ENCODE peak calls at places on chromosomes 11 and 22, in seven cellular contexts. One of them, this sample, is unnamed.
A peak's percentile ranks its signal among the peaks of the same experiment; 100 is the strongest.

GRCh38 chr22:27370281-27370680 is 431.3 kb downstream of the MN1 start:
- DNase-seq in HCT116: no peak
- DNase-seq in fibroblast of pulmonary artery: no peak
- DNase-seq in stomach: no peak
- DNase-seq in neural progenitor cell: no peak
- DNase-seq in GM12865: no peak
- DNase-seq in fibroblast of mammary gland: no peak
- DNase-seq in this sample: no peak

GRCh38 chr11:47464479-47464878 is 15.5 kb upstream of the RAPSN start:
- DNase-seq in fibroblast of mammary gland: peak; percentile 55
- DNase-seq in stomach: no peak
- DNase-seq in GM12865: no peak
- DNase-seq in HCT116: no peak
- DNase-seq in fibroblast of pulmonary artery: no peak
- DNase-seq in neural progenitor cell: peak; percentile 80
- DNase-seq in this sample: no peak

GRCh38 chr11:128361451-128362020 is 225.8 kb downstream of the ETS1 start:
- DNase-seq in stomach: peak; percentile 51
- DNase-seq in HCT116: no peak
- DNase-seq in fibroblast of mammary gland: peak; percentile 22
- DNase-seq in neural progenitor cell: no peak
- DNase-seq in fibroblast of pulmonary artery: no peak
- DNase-seq in GM12865: no peak
- DNase-seq in this sample: no peak

GRCh38 chr22:44204937-44205712 is 24.4 kb downstream of the PARVG start:
- DNase-seq in fibroblast of mammary gland: no peak
- DNase-seq in fibroblast of pulmonary artery: no peak
- DNase-seq in GM12865: peak; percentile 30
- DNase-seq in neural progenitor cell: no peak
- DNase-seq in stomach: no peak
- DNase-seq in HCT116: no peak
- DNase-seq in this sample: no peak

GRCh38 chr22:19291580-19292261 is at the start of gene CLTCL1:
- DNase-seq in neural progenitor cell: peak; percentile 96
- DNase-seq in HCT116: peak; percentile 38
- DNase-seq in stomach: peak; percentile 84
- DNase-seq in fibroblast of pulmonary artery: peak; percentile 82
- DNase-seq in fibroblast of mammary gland: peak; percentile 52
- DNase-seq in GM12865: peak; percentile 82
- DNase-seq in this sample: peak; percentile 99

GRCh38 chr11:65260756-65261590 is 789 bp upstream of the POLA2 start:
- DNase-seq in fibroblast of mammary gland: no peak
- DNase-seq in stomach: no peak
- DNase-seq in neural progenitor cell: no peak
- DNase-seq in fibroblast of pulmonary artery: no peak
- DNase-seq in HCT116: no peak
- DNase-seq in GM12865: no peak
- DNase-seq in this sample: no peak

GRCh38 chr22:24053481-24054226 is 42.5 kb downstream of the CABIN1 start:
- DNase-seq in fibroblast of mammary gland: peak; percentile 21
- DNase-seq in GM12865: peak; percentile 54
- DNase-seq in HCT116: no peak
- DNase-seq in stomach: no peak
- DNase-seq in fibroblast of pulmonary artery: no peak
- DNase-seq in neural progenitor cell: no peak
- DNase-seq in this sample: no peak

GRCh38 chr11:120235024-120235628 is 4.8 kb upstream of the POU2F3 start:
- DNase-seq in stomach: peak; percentile 84
- DNase-seq in fibroblast of pulmonary artery: peak; percentile 68
- DNase-seq in GM12865: peak; percentile 84
- DNase-seq in fibroblast of mammary gland: peak; percentile 49
- DNase-seq in neural progenitor cell: peak; percentile 86
- DNase-seq in HCT116: peak; percentile 64
- DNase-seq in this sample: peak; percentile 83

GRCh38 chr11:64523456-64524187 is 67.4 kb upstream of the SLC22A12 start:
- DNase-seq in neural progenitor cell: no peak
- DNase-seq in fibroblast of mammary gland: no peak
- DNase-seq in stomach: no peak
- DNase-seq in HCT116: no peak
- DNase-seq in GM12865: no peak
- DNase-seq in fibroblast of pulmonary artery: no peak
- DNase-seq in this sample: no peak

GRCh38 chr22:24400726-24401596 is 26.4 kb upstream of the ADORA2A start:
- DNase-seq in fibroblast of mammary gland: peak; percentile 57
- DNase-seq in fibroblast of pulmonary artery: no peak
- DNase-seq in stomach: no peak
- DNase-seq in GM12865: peak; percentile 50
- DNase-seq in HCT116: no peak
- DNase-seq in neural progenitor cell: no peak
- DNase-seq in this sample: peak; percentile 48

GRCh38 chr11:122671270-122671906 is 15.9 kb downstream of the UBASH3B start:
- DNase-seq in neural progenitor cell: no peak
- DNase-seq in HCT116: no peak
- DNase-seq in fibroblast of pulmonary artery: peak; percentile 23
- DNase-seq in fibroblast of mammary gland: peak; percentile 60
- DNase-seq in GM12865: no peak
- DNase-seq in stomach: no peak
- DNase-seq in this sample: no peak

GRCh38 chr11:35003658-35004057 is 87.2 kb downstream of the PDHX start:
- DNase-seq in fibroblast of mammary gland: peak; percentile 45
- DNase-seq in neural progenitor cell: no peak
- DNase-seq in stomach: no peak
- DNase-seq in GM12865: no peak
- DNase-seq in HCT116: no peak
- DNase-seq in fibroblast of pulmonary artery: no peak
- DNase-seq in this sample: no peak

GRCh38 chr11:115221461-115222069 is 282.6 kb downstream of the CADM1 start:
- DNase-seq in fibroblast of mammary gland: no peak
- DNase-seq in HCT116: no peak
- DNase-seq in neural progenitor cell: no peak
- DNase-seq in stomach: no peak
- DNase-seq in fibroblast of pulmonary artery: no peak
- DNase-seq in GM12865: peak; percentile 65
- DNase-seq in this sample: no peak

GRCh38 chr22:50542416-50542927 is 3.2 kb upstream of the KLHDC7B start:
- DNase-seq in fibroblast of pulmonary artery: no peak
- DNase-seq in HCT116: no peak
- DNase-seq in stomach: no peak
- DNase-seq in fibroblast of mammary gland: peak; percentile 64
- DNase-seq in GM12865: peak; percentile 95
- DNase-seq in neural progenitor cell: no peak
- DNase-seq in this sample: peak; percentile 81

GRCh38 chr11:1756024-1756561 is 5.7 kb upstream of the IFITM10 start:
- DNase-seq in stomach: peak; percentile 82
- DNase-seq in HCT116: no peak
- DNase-seq in fibroblast of pulmonary artery: no peak
- DNase-seq in fibroblast of mammary gland: no peak
- DNase-seq in GM12865: no peak
- DNase-seq in neural progenitor cell: no peak
- DNase-seq in this sample: no peak

GRCh38 chr22:50443202-50443601 is 31.6 kb downstream of the SBF1 start:
- DNase-seq in neural progenitor cell: no peak
- DNase-seq in GM12865: no peak
- DNase-seq in stomach: no peak
- DNase-seq in fibroblast of mammary gland: no peak
- DNase-seq in HCT116: no peak
- DNase-seq in fibroblast of pulmonary artery: no peak
- DNase-seq in this sample: no peak

GRCh38 chr11:85167038-85167437 is 460.1 kb downstream of the DLG2 start:
- DNase-seq in stomach: no peak
- DNase-seq in GM12865: no peak
- DNase-seq in neural progenitor cell: no peak
- DNase-seq in fibroblast of pulmonary artery: no peak
- DNase-seq in fibroblast of mammary gland: no peak
- DNase-seq in HCT116: no peak
- DNase-seq in this sample: no peak

GRCh38 chr11:131671320-131671719 is 300.9 kb downstream of the NTM start:
- DNase-seq in fibroblast of pulmonary artery: no peak
- DNase-seq in stomach: no peak
- DNase-seq in fibroblast of mammary gland: no peak
- DNase-seq in GM12865: no peak
- DNase-seq in HCT116: no peak
- DNase-seq in neural progenitor cell: no peak
- DNase-seq in this sample: no peak

GRCh38 chr11:92767416-92767815 is 202.0 kb upstream of the MTNR1B start:
- DNase-seq in fibroblast of mammary gland: no peak
- DNase-seq in fibroblast of pulmonary artery: no peak
- DNase-seq in neural progenitor cell: no peak
- DNase-seq in GM12865: no peak
- DNase-seq in HCT116: no peak
- DNase-seq in stomach: no peak
- DNase-seq in this sample: no peak

GRCh38 chr11:115503083-115503885 is 931 bp downstream of the CADM1 start:
- DNase-seq in fibroblast of mammary gland: no peak
- DNase-seq in fibroblast of pulmonary artery: peak; percentile 10
- DNase-seq in neural progenitor cell: peak; percentile 85
- DNase-seq in GM12865: peak; percentile 50
- DNase-seq in stomach: peak; percentile 69
- DNase-seq in HCT116: no peak
- DNase-seq in this sample: peak; percentile 67

GRCh38 chr22:22552630-22553029 is 6.4 kb downstream of the PRAME start:
- DNase-seq in HCT116: no peak
- DNase-seq in neural progenitor cell: peak; percentile 82
- DNase-seq in stomach: no peak
- DNase-seq in GM12865: peak; percentile 15
- DNase-seq in fibroblast of mammary gland: no peak
- DNase-seq in fibroblast of pulmonary artery: peak; percentile 14
- DNase-seq in this sample: peak; percentile 34
- TF ChIP-seq CTCF in HCT116: no peak
- TF ChIP-seq CTCF in neural progenitor cell: peak; percentile 65
- TF ChIP-seq CTCF in stomach: no peak
- TF ChIP-seq CTCF in GM12865: peak; percentile 12
- TF ChIP-seq CTCF in fibroblast of mammary gland: no peak
- TF ChIP-seq CTCF in fibroblast of pulmonary artery: no peak
- TF ChIP-seq CTCF in this sample: peak; percentile 10

GRCh38 chr11:82854242-82854641 is 46.0 kb downstream of the PRCP start:
- DNase-seq in neural progenitor cell: no peak
- DNase-seq in HCT116: no peak
- DNase-seq in stomach: no peak
- DNase-seq in fibroblast of mammary gland: peak; percentile 25
- DNase-seq in GM12865: no peak
- DNase-seq in fibroblast of pulmonary artery: peak; percentile 26
- DNase-seq in this sample: no peak
- TF ChIP-seq CTCF in neural progenitor cell: no peak
- TF ChIP-seq CTCF in HCT116: no peak
- TF ChIP-seq CTCF in stomach: no peak
- TF ChIP-seq CTCF in fibroblast of mammary gland: no peak
- TF ChIP-seq CTCF in GM12865: no peak
- TF ChIP-seq CTCF in fibroblast of pulmonary artery: no peak
- TF ChIP-seq CTCF in this sample: no peak

DNA sequence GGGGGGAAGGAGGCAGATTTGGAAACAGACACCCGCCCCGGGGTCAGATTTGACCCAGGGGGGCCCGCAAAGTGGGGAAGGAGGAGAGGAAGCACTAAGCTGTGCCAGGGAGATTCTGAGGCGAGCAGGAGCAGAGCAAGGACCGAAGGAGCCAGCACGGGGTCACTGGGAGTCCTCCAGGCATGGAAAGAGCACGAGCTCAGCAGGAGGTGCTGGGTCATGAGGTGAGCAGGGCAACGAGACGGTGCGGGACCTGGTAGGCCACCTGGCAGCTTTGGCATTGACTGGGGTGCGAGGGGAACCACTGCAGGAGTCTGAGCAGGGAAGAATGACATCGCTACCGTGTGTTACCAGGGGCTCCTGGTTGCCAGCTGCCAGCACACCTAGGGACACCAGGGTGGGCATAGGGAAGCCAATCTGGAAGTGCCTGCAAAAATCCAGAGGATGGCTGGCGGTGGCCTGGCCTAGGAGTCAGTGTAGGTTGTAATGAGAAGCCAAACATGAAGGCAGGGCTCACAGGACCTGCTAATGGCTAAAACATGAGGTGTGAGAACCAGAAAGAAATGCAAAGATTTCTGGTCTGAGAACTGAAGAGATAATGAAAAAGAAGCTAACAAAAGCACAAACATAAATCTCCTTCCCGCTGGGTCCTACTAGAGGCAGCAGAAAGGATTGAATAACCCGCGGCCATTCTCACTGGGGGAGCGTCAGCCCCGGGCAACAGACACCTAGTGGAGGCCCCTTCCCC is 63.5 kb downstream of the MICAL3 start:
- DNase-seq in neural progenitor cell: peak; percentile 53
- DNase-seq in HCT116: no peak
- DNase-seq in stomach: no peak
- DNase-seq in GM12865: no peak
- DNase-seq in fibroblast of pulmonary artery: no peak
- DNase-seq in fibroblast of mammary gland: no peak
- DNase-seq in this sample: no peak
- TF ChIP-seq CTCF in neural progenitor cell: no peak
- TF ChIP-seq CTCF in HCT116: no peak
- TF ChIP-seq CTCF in stomach: no peak
- TF ChIP-seq CTCF in GM12865: no peak
- TF ChIP-seq CTCF in fibroblast of pulmonary artery: no peak
- TF ChIP-seq CTCF in fibroblast of mammary gland: no peak
- TF ChIP-seq CTCF in this sample: no peak

GRCh38 chr11:31641477-31642062 is 132.0 kb downstream of the ELP4 start:
- DNase-seq in fibroblast of pulmonary artery: peak; percentile 57
- DNase-seq in stomach: peak; percentile 29
- DNase-seq in GM12865: peak; percentile 25
- DNase-seq in HCT116: peak; percentile 39
- DNase-seq in fibroblast of mammary gland: peak; percentile 53
- DNase-seq in neural progenitor cell: peak; percentile 74
- DNase-seq in this sample: no peak
- TF ChIP-seq CTCF in fibroblast of pulmonary artery: peak; percentile 70
- TF ChIP-seq CTCF in stomach: peak; percentile 32
- TF ChIP-seq CTCF in GM12865: peak; percentile 48
- TF ChIP-seq CTCF in HCT116: peak; percentile 69
- TF ChIP-seq CTCF in fibroblast of mammary gland: peak; percentile 64
- TF ChIP-seq CTCF in neural progenitor cell: peak; percentile 81
- TF ChIP-seq CTCF in this sample: peak; percentile 67

This sample was measured in GM13977.